ENCODE peak calls at places on chromosome 4, in four cellular contexts. K, R, P and U are unnamed samples.

GRCh38 chr4:40099010-40099409 is 42.4 kb downstream of the N4BP2 start:
- DNase-seq in R (no peak), P (no peak), K (no peak), U (no peak)

GRCh38 chr4:153464068-153464467 is 2.1 kb upstream of the TMEM131L start:
- DNase-seq in K (no peak), P (no peak), R (peak), U (no peak)

GRCh38 chr4:185513489-185514181 is 21.7 kb downstream of the PDLIM3 start:
- DNase-seq in P (no peak), R (peak), K (no peak), U (no peak)

GRCh38 chr4:140662082-140662869 is 93.5 kb upstream of the UCP1 start:
- DNase-seq in K (no peak), P (no peak), R (no peak), U (no peak)

GRCh38 chr4:41509411-41510008 is 28.4 kb upstream of the LIMCH1 start:
- DNase-seq in P (no peak), R (peak), K (no peak), U (no peak)

GRCh38 chr4:115145393-115146160 is 32.2 kb upstream of the NDST4 start:
- DNase-seq in P (no peak), K (no peak), R (no peak), U (no peak)

GRCh38 chr4:86935499-86935832 is 655 bp downstream of the AFF1 start:
- DNase-seq in R (no peak), P (peak), K (no peak), U (peak)

GRCh38 chr4:76718806-76719205 is 179.1 kb downstream of the SOWAHB start:
- DNase-seq in R (no peak), P (no peak), K (no peak), U (no peak)

GRCh38 chr4:3741217-3742011 is 24.8 kb upstream of the ADRA2C start:
- DNase-seq in K (no peak), R (no peak), P (no peak), U (no peak)

GRCh38 chr4:135575041-135575440 is 1373.5 kb upstream of the PABPC4L start:
- DNase-seq in K (no peak), P (no peak), R (no peak), U (no peak)

GRCh38 chr4:77120888-77121508 is 36.0 kb upstream of the CCNG2 start:
- DNase-seq in P (no peak), K (peak), R (no peak), U (no peak)

GRCh38 chr4:144715230-144715629 is 69.3 kb downstream of the HHIP start:
- DNase-seq in K (no peak), P (no peak), R (no peak), U (no peak)

GRCh38 chr4:61292322-61292721 is 92.2 kb downstream of the ADGRL3 start:
- DNase-seq in K (no peak), R (no peak), P (no peak), U (no peak)

GRCh38 chr4:123390846-123391456 is 5.6 kb upstream of the SPRY1 start:
- DNase-seq in K (peak), R (peak), P (no peak), U (no peak)

GRCh38 chr4:37793562-37793961 is 32.9 kb upstream of the PGM2 start:
- DNase-seq in P (no peak), R (peak), K (no peak), U (no peak)

GRCh38 chr4:105637409-105638258 is 70.9 kb downstream of the INTS12 start:
- DNase-seq in K (no peak), P (peak), R (peak), U (peak)

GRCh38 chr4:52407545-52407944 is 251.6 kb downstream of the USP46 start:
- DNase-seq in R (peak), K (no peak), P (no peak), U (no peak)

GRCh38 chr4:85812776-85813175 is 337.8 kb downstream of the ARHGAP24 start:
- DNase-seq in K (no peak), R (peak), P (no peak), U (no peak)

GRCh38 chr4:180310616-180311015 is 1932.6 kb upstream of the TENM3 start:
- DNase-seq in P (no peak), R (no peak), K (no peak), U (no peak)

GRCh38 chr4:123484291-123484926 is 87.8 kb downstream of the SPRY1 start:
- DNase-seq in K (no peak), R (no peak), P (no peak), U (no peak)

GRCh38 chr4:102827674-102828496 is 534 bp upstream of the UBE2D3 start:
- DNase-seq in K (peak), R (peak), P (peak), U (peak)

GRCh38 chr4:102826890-102827673 is at the start of gene UBE2D3:
- DNase-seq in R (peak), K (peak), P (peak), U (peak)

GRCh38 chr4:102825261-102826071 is 1.9 kb downstream of the UBE2D3 start:
- DNase-seq in R (peak), K (no peak), P (no peak), U (peak)

GRCh38 chr4:102824398-102824797 is 3.0 kb downstream of the UBE2D3 start:
- DNase-seq in R (no peak), K (no peak), P (no peak), U (no peak)

DNA sequence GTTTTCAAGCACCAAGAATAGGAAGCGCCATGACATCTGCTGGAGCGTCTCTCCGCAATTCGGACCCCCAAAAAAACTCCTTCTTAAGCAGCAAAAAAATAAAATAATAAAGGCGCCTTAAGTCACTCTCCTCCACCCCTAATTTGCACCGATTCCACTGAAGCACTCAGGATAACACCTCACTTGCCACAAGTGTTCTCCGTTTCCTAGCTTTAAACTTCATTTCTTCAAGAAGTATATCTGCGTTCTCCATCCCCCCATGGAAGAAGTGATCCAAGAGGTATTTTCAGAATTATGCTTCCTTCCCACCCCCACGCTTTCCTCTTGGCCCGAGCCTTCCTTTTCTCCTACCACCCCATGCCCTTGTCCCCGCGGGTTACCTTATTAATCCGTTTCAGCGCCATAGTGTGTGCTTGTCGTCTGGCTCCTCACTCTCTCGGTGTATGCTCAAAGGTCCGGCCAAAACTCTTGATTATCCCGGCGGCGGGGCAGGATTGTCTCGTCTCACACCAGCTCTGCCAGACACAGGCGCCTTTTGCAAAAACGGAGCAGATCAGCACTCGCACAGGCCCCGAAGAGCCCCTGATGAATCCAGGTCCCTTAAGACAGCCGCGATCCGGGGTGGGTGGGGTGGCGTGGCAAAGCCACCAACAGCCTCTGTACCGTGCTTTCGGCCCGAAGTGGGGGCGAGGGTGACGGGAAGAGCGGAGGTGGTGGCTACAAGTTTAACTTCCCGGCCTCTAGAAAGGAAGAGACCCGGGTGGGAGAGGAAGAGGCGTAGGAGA is 1.1 kb downstream of the UBE2D3 start:
- DNase-seq in P (no peak), R (no peak), K (no peak), U (no peak)
- TF ChIP-seq POLR2A in P (no peak), R (no peak), K (no peak), U (no peak)

GRCh38 chr4:121070696-121071639 is 1.4 kb downstream of the NDNF start:
- DNase-seq in R (peak), K (no peak), P (no peak), U (peak)
- H3K4me3 ChIP-seq in R (no peak), K (no peak), P (peak), U (peak)

GRCh38 chr4:10121568-10122097 is 5.0 kb upstream of the WDR1 start:
- DNase-seq in P (no peak), R (no peak), K (no peak), U (no peak)
- TF ChIP-seq POLR2A in P (no peak), R (no peak), K (no peak), U (no peak)

DNA sequence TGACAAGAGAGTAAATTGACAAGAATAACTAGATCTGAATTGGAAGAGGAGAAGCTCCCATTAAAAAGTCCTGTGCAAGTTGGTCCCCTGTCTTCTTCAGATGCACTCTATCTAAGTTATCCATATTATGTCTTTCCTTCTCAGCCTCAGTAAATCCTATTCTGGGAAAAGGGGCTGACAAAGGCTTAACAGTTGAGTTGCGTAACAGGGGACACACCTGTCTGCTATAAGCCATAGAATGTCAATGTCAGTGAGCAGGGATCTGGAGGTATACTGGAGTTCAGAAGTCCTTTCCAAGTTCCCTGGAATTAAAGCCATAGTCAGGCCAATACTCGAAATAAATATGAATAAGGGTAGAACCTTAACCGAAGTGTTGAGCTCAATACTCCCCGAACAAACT is 26.3 kb upstream of the TNIP3 start:
- DNase-seq in P (no peak), K (no peak), R (no peak), U (no peak)
- H3K4me3 ChIP-seq in P (no peak), K (no peak), R (no peak), U (no peak)

GRCh38 chr4:48989461-48990203 is 3.6 kb downstream of the CWH43 start:
- DNase-seq in R (no peak), K (no peak), P (no peak), U (no peak)

GRCh38 chr4:48986654-48987164 is 634 bp downstream of the CWH43 start:
- DNase-seq in K (no peak), P (no peak), R (no peak), U (no peak)

GRCh38 chr4:48991357-48991756 is 5.3 kb downstream of the CWH43 start:
- DNase-seq in P (no peak), R (no peak), K (no peak), U (no peak)

GRCh38 chr4:48985602-48985975 is 486 bp upstream of the CWH43 start:
- DNase-seq in K (no peak), P (no peak), R (no peak), U (no peak)

GRCh38 chr4:48985976-48986653 is at the start of gene CWH43:
- DNase-seq in P (no peak), K (no peak), R (no peak), U (no peak)
- TF ChIP-seq POLR2A in P (no peak), K (no peak), R (no peak), U (no peak)